ENCODE peak calls at places on chromosomes 2 and 18, in ten cellular contexts. One of them, this sample, is unnamed. For H3K36me3, the result is how much of the 10 kb centered on the place peaks cover.

GRCh38 chr2:197241153-197241552 is 69.4 kb downstream of the ANKRD44 start:
- DNase-seq in neural progenitor cell: no peak
- DNase-seq in BJ: no peak
- DNase-seq in breast epithelium: no peak
- DNase-seq in keratinocyte: no peak
- DNase-seq in thoracic aorta: no peak
- DNase-seq in upper lobe of right lung: no peak
- DNase-seq in colonic mucosa: no peak
- DNase-seq in astrocyte: no peak
- DNase-seq in heart right ventricle: no peak
- DNase-seq in this sample: no peak

GRCh38 chr18:22433960-22434359 is 16.2 kb upstream of the CTAGE1 start:
- DNase-seq in thoracic aorta: no peak
- DNase-seq in upper lobe of right lung: no peak
- DNase-seq in BJ: no peak
- DNase-seq in breast epithelium: no peak
- DNase-seq in neural progenitor cell: no peak
- DNase-seq in colonic mucosa: no peak
- DNase-seq in keratinocyte: no peak
- DNase-seq in astrocyte: no peak
- DNase-seq in heart right ventricle: no peak
- DNase-seq in this sample: no peak

GRCh38 chr2:240812301-240812680 is 7.7 kb downstream of the KIF1A start:
- DNase-seq in breast epithelium: no peak
- DNase-seq in colonic mucosa: no peak
- DNase-seq in astrocyte: no peak
- DNase-seq in thoracic aorta: no peak
- DNase-seq in keratinocyte: no peak
- DNase-seq in neural progenitor cell: no peak
- DNase-seq in heart right ventricle: no peak
- DNase-seq in upper lobe of right lung: peak
- DNase-seq in BJ: no peak
- DNase-seq in this sample: no peak

GRCh38 chr2:101790856-101791255 is 93.3 kb downstream of the MAP4K4 start:
- DNase-seq in thoracic aorta: no peak
- DNase-seq in colonic mucosa: no peak
- DNase-seq in upper lobe of right lung: no peak
- DNase-seq in keratinocyte: no peak
- DNase-seq in neural progenitor cell: no peak
- DNase-seq in heart right ventricle: no peak
- DNase-seq in astrocyte: peak
- DNase-seq in BJ: peak
- DNase-seq in breast epithelium: no peak
- DNase-seq in this sample: no peak

GRCh38 chr2:2859164-2859563 is 518.5 kb downstream of the EIPR1 start:
- DNase-seq in breast epithelium: no peak
- DNase-seq in keratinocyte: no peak
- DNase-seq in BJ: no peak
- DNase-seq in upper lobe of right lung: peak
- DNase-seq in colonic mucosa: no peak
- DNase-seq in heart right ventricle: no peak
- DNase-seq in astrocyte: no peak
- DNase-seq in neural progenitor cell: no peak
- DNase-seq in thoracic aorta: no peak
- DNase-seq in this sample: no peak

GRCh38 chr2:172091626-172092566 is 6.6 kb downstream of the DLX1 start:
- DNase-seq in upper lobe of right lung: no peak
- DNase-seq in heart right ventricle: no peak
- DNase-seq in keratinocyte: no peak
- DNase-seq in astrocyte: no peak
- DNase-seq in breast epithelium: no peak
- DNase-seq in colonic mucosa: no peak
- DNase-seq in thoracic aorta: no peak
- DNase-seq in BJ: no peak
- DNase-seq in neural progenitor cell: peak
- DNase-seq in this sample: no peak

GRCh38 chr2:63587814-63588384 is 378 bp downstream of the WDPCP start:
- DNase-seq in neural progenitor cell: peak
- DNase-seq in keratinocyte: no peak
- DNase-seq in upper lobe of right lung: no peak
- DNase-seq in thoracic aorta: no peak
- DNase-seq in breast epithelium: no peak
- DNase-seq in colonic mucosa: no peak
- DNase-seq in BJ: no peak
- DNase-seq in heart right ventricle: no peak
- DNase-seq in astrocyte: no peak
- DNase-seq in this sample: no peak

GRCh38 chr2:47193607-47194006 is 38.5 kb upstream of the STPG4 start:
- DNase-seq in thoracic aorta: no peak
- DNase-seq in keratinocyte: no peak
- DNase-seq in colonic mucosa: no peak
- DNase-seq in breast epithelium: no peak
- DNase-seq in neural progenitor cell: no peak
- DNase-seq in astrocyte: peak
- DNase-seq in upper lobe of right lung: no peak
- DNase-seq in heart right ventricle: no peak
- DNase-seq in BJ: no peak
- DNase-seq in this sample: no peak

GRCh38 chr18:79575891-79576685 is 103.5 kb upstream of the CTDP1 start:
- DNase-seq in breast epithelium: peak
- DNase-seq in thoracic aorta: no peak
- DNase-seq in BJ: peak
- DNase-seq in keratinocyte: no peak
- DNase-seq in upper lobe of right lung: peak
- DNase-seq in astrocyte: peak
- DNase-seq in heart right ventricle: peak
- DNase-seq in neural progenitor cell: no peak
- DNase-seq in colonic mucosa: no peak
- DNase-seq in this sample: no peak

GRCh38 chr2:174748948-174749347 is 15.3 kb downstream of the CHRNA1 start:
- DNase-seq in upper lobe of right lung: no peak
- DNase-seq in heart right ventricle: peak
- DNase-seq in keratinocyte: peak
- DNase-seq in colonic mucosa: peak
- DNase-seq in BJ: no peak
- DNase-seq in thoracic aorta: no peak
- DNase-seq in breast epithelium: peak
- DNase-seq in neural progenitor cell: peak
- DNase-seq in astrocyte: peak
- DNase-seq in this sample: no peak

GRCh38 chr2:31227711-31228125 is 6.2 kb upstream of the EHD3 start:
- DNase-seq in BJ: no peak
- DNase-seq in astrocyte: no peak
- DNase-seq in neural progenitor cell: no peak
- DNase-seq in colonic mucosa: no peak
- DNase-seq in keratinocyte: peak
- DNase-seq in thoracic aorta: no peak
- DNase-seq in heart right ventricle: no peak
- DNase-seq in upper lobe of right lung: no peak
- DNase-seq in breast epithelium: no peak
- DNase-seq in this sample: no peak

DNA sequence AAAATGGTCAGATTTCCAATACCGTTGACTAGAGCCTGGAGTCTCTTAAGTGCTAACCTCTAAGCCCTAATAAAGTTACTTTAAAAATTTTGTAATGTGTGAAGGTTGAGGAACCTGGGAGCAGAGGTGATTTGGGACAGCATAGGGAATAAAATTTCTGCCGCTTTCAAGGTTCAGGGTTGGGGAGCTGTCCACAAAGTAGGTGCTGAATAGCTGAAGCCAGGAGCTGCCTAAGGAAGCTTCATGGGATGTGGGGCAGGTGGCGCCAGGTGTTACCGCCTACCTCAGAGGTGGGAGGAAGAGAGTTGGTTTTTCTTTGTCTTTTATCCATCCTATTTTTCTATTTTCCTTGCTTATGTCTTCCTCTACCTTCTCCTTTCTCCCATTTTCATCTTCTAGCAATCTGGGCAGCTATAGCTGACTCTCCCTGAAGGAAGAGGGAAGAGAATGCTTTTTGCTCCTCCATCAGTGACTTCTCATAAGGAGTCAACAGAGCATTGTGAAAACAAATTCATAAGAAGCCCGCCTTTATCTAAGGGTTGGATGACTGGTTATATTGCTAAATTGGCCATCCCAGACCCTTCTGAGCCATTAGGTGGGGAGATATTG is 178.7 kb downstream of the CLIP4 start:
- DNase-seq in thoracic aorta: no peak
- DNase-seq in BJ: no peak
- DNase-seq in breast epithelium: no peak
- DNase-seq in colonic mucosa: no peak
- DNase-seq in keratinocyte: no peak
- DNase-seq in upper lobe of right lung: peak
- DNase-seq in neural progenitor cell: peak
- DNase-seq in heart right ventricle: no peak
- DNase-seq in astrocyte: no peak
- DNase-seq in this sample: no peak
- TF ChIP-seq CTCF in thoracic aorta: no peak
- TF ChIP-seq CTCF in BJ: no peak
- TF ChIP-seq CTCF in breast epithelium: no peak
- TF ChIP-seq CTCF in colonic mucosa: no peak
- TF ChIP-seq CTCF in keratinocyte: peak
- TF ChIP-seq CTCF in upper lobe of right lung: no peak
- TF ChIP-seq CTCF in neural progenitor cell: no peak
- TF ChIP-seq CTCF in heart right ventricle: no peak
- TF ChIP-seq CTCF in astrocyte: no peak
- TF ChIP-seq CTCF in this sample: no peak

GRCh38 chr2:208352644-208353567 is 53.7 kb upstream of the PTH2R start:
- DNase-seq in heart right ventricle: no peak
- DNase-seq in keratinocyte: no peak
- DNase-seq in BJ: no peak
- DNase-seq in upper lobe of right lung: no peak
- DNase-seq in astrocyte: no peak
- DNase-seq in thoracic aorta: no peak
- DNase-seq in colonic mucosa: no peak
- DNase-seq in breast epithelium: no peak
- DNase-seq in neural progenitor cell: no peak
- DNase-seq in this sample: no peak

GRCh38 chr2:208350610-208351009 is 56.0 kb upstream of the PTH2R start:
- DNase-seq in breast epithelium: no peak
- DNase-seq in colonic mucosa: no peak
- DNase-seq in heart right ventricle: no peak
- DNase-seq in keratinocyte: no peak
- DNase-seq in upper lobe of right lung: no peak
- DNase-seq in BJ: no peak
- DNase-seq in thoracic aorta: no peak
- DNase-seq in neural progenitor cell: no peak
- DNase-seq in astrocyte: peak
- DNase-seq in this sample: no peak

GRCh38 chr2:208358758-208359631 is 47.6 kb upstream of the PTH2R start:
- DNase-seq in BJ: no peak
- DNase-seq in neural progenitor cell: no peak
- DNase-seq in heart right ventricle: no peak
- DNase-seq in upper lobe of right lung: no peak
- DNase-seq in colonic mucosa: no peak
- DNase-seq in thoracic aorta: no peak
- DNase-seq in keratinocyte: no peak
- DNase-seq in astrocyte: peak
- DNase-seq in breast epithelium: no peak
- DNase-seq in this sample: no peak

GRCh38 chr2:208356846-208357574 is 49.6 kb upstream of the PTH2R start:
- DNase-seq in breast epithelium: no peak
- DNase-seq in keratinocyte: no peak
- DNase-seq in thoracic aorta: no peak
- DNase-seq in colonic mucosa: no peak
- DNase-seq in neural progenitor cell: no peak
- DNase-seq in BJ: peak
- DNase-seq in heart right ventricle: no peak
- DNase-seq in upper lobe of right lung: no peak
- DNase-seq in astrocyte: peak
- DNase-seq in this sample: no peak

GRCh38 chr2:208354964-208355381 is 51.6 kb upstream of the PTH2R start:
- DNase-seq in breast epithelium: no peak
- DNase-seq in neural progenitor cell: no peak
- DNase-seq in heart right ventricle: no peak
- DNase-seq in keratinocyte: no peak
- DNase-seq in upper lobe of right lung: no peak
- DNase-seq in BJ: no peak
- DNase-seq in thoracic aorta: no peak
- DNase-seq in astrocyte: no peak
- DNase-seq in colonic mucosa: no peak
- DNase-seq in this sample: no peak
- H3K36me3 ChIP-seq in breast epithelium: under half
- H3K36me3 ChIP-seq in neural progenitor cell: under half
- H3K36me3 ChIP-seq in heart right ventricle: half or more
- H3K36me3 ChIP-seq in keratinocyte: under half
- H3K36me3 ChIP-seq in upper lobe of right lung: half or more
- H3K36me3 ChIP-seq in BJ: under half
- H3K36me3 ChIP-seq in thoracic aorta: under half
- H3K36me3 ChIP-seq in astrocyte: under half
- H3K36me3 ChIP-seq in colonic mucosa: under half
- H3K36me3 ChIP-seq in this sample: under half

GRCh38 chr2:68465081-68465916 is 1.8 kb downstream of the FBXO48 start:
- DNase-seq in thoracic aorta: no peak
- DNase-seq in colonic mucosa: no peak
- DNase-seq in heart right ventricle: no peak
- DNase-seq in upper lobe of right lung: no peak
- DNase-seq in breast epithelium: no peak
- DNase-seq in keratinocyte: no peak
- DNase-seq in BJ: no peak
- DNase-seq in neural progenitor cell: no peak
- DNase-seq in astrocyte: no peak
- DNase-seq in this sample: no peak
- H3K4me3 ChIP-seq in thoracic aorta: no peak
- H3K4me3 ChIP-seq in colonic mucosa: no peak
- H3K4me3 ChIP-seq in heart right ventricle: no peak
- H3K4me3 ChIP-seq in upper lobe of right lung: no peak
- H3K4me3 ChIP-seq in breast epithelium: no peak
- H3K4me3 ChIP-seq in keratinocyte: no peak
- H3K4me3 ChIP-seq in BJ: no peak
- H3K4me3 ChIP-seq in neural progenitor cell: no peak
- H3K4me3 ChIP-seq in astrocyte: no peak
- H3K4me3 ChIP-seq in this sample: no peak

GRCh38 chr2:224645722-224646121 is 60.6 kb upstream of the CUL3 start:
- DNase-seq in thoracic aorta: no peak
- DNase-seq in breast epithelium: no peak
- DNase-seq in colonic mucosa: peak
- DNase-seq in upper lobe of right lung: no peak
- DNase-seq in astrocyte: no peak
- DNase-seq in neural progenitor cell: no peak
- DNase-seq in BJ: no peak
- DNase-seq in heart right ventricle: no peak
- DNase-seq in keratinocyte: no peak
- DNase-seq in this sample: no peak

GRCh38 chr2:224640694-224641093 is 55.5 kb upstream of the CUL3 start:
- DNase-seq in BJ: no peak
- DNase-seq in upper lobe of right lung: no peak
- DNase-seq in astrocyte: no peak
- DNase-seq in breast epithelium: no peak
- DNase-seq in neural progenitor cell: no peak
- DNase-seq in heart right ventricle: no peak
- DNase-seq in keratinocyte: no peak
- DNase-seq in thoracic aorta: no peak
- DNase-seq in colonic mucosa: no peak
- DNase-seq in this sample: no peak

GRCh38 chr2:224650815-224651439 is 65.2 kb downstream of the CCDC195 start:
- DNase-seq in breast epithelium: no peak
- DNase-seq in keratinocyte: no peak
- DNase-seq in BJ: peak
- DNase-seq in heart right ventricle: no peak
- DNase-seq in colonic mucosa: peak
- DNase-seq in upper lobe of right lung: no peak
- DNase-seq in thoracic aorta: no peak
- DNase-seq in neural progenitor cell: peak
- DNase-seq in astrocyte: peak
- DNase-seq in this sample: peak

GRCh38 chr2:224646242-224646846 is 61.2 kb upstream of the CUL3 start:
- DNase-seq in neural progenitor cell: peak
- DNase-seq in breast epithelium: no peak
- DNase-seq in astrocyte: no peak
- DNase-seq in thoracic aorta: no peak
- DNase-seq in heart right ventricle: no peak
- DNase-seq in colonic mucosa: no peak
- DNase-seq in upper lobe of right lung: no peak
- DNase-seq in keratinocyte: no peak
- DNase-seq in BJ: no peak
- DNase-seq in this sample: no peak
- TF ChIP-seq CTCF in neural progenitor cell: peak
- TF ChIP-seq CTCF in breast epithelium: no peak
- TF ChIP-seq CTCF in astrocyte: peak
- TF ChIP-seq CTCF in thoracic aorta: peak
- TF ChIP-seq CTCF in heart right ventricle: peak
- TF ChIP-seq CTCF in colonic mucosa: peak
- TF ChIP-seq CTCF in upper lobe of right lung: peak
- TF ChIP-seq CTCF in keratinocyte: peak
- TF ChIP-seq CTCF in BJ: peak
- TF ChIP-seq CTCF in this sample: peak

This sample was measured in kidney epithelial cell.